ENCODE peak calls at places on chromosome 2, in nine cellular contexts. M is CD8-positive, alpha-beta T cell; F is breast epithelium; C is cardiac muscle cell; Z is neural crest cell; Q is AG09309; G is MCF 10A; D is astrocyte of the spinal cord; L is heart left ventricle. Y is an unnamed sample.

GRCh38 chr2:69159988-69160387 is 147.0 kb downstream of the ANTXR1 start:
- DNase-seq in M (no peak), F (no peak), C (no peak), Z (no peak), Q (no peak), G (peak; percentile 91), D (no peak), L (no peak), Y (no peak)

GRCh38 chr2:24914713-24915112 is 5.3 kb downstream of the ADCY3 start:
- DNase-seq in M (no peak), F (no peak), C (no peak), Z (no peak), Q (no peak), G (no peak), D (no peak), L (no peak), Y (no peak)

GRCh38 chr2:16142383-16143361 is 202.3 kb downstream of the MYCN start:
- DNase-seq in M (no peak), F (no peak), C (no peak), Z (no peak), Q (no peak), G (no peak), D (no peak), L (no peak), Y (no peak)

GRCh38 chr2:43149482-43150107 is 76.8 kb downstream of the ZFP36L2 start:
- DNase-seq in M (peak; percentile 51), F (no peak), C (no peak), Z (no peak), Q (no peak), G (no peak), D (no peak), L (no peak), Y (no peak)

GRCh38 chr2:207135340-207135739 is 30.4 kb downstream of the KLF7 start:
- DNase-seq in M (no peak), F (no peak), C (no peak), Z (no peak), Q (no peak), G (no peak), D (peak; percentile 53), L (no peak), Y (no peak)

GRCh38 chr2:239128706-239129105 is 272.1 kb downstream of the HDAC4 start:
- DNase-seq in M (no peak), F (no peak), C (no peak), Z (no peak), Q (no peak), G (no peak), D (no peak), L (no peak), Y (no peak)

GRCh38 chr2:170206246-170206645 is 28.3 kb downstream of the MYO3B start:
- DNase-seq in M (no peak), F (no peak), C (no peak), Z (no peak), Q (no peak), G (no peak), D (no peak), L (no peak), Y (no peak)

GRCh38 chr2:229980440-229981184 is 58.3 kb downstream of the FBXO36 start:
- DNase-seq in M (no peak), F (peak; percentile 20), C (peak; percentile 49), Z (no peak), Q (peak; percentile 27), G (peak; percentile 53), D (peak; percentile 81), L (peak; percentile 53), Y (no peak)

GRCh38 chr2:216680951-216681629 is 14.3 kb downstream of the IGFBP5 start:
- DNase-seq in M (no peak), F (no peak), C (no peak), Z (no peak), Q (no peak), G (no peak), D (no peak), L (no peak), Y (no peak)

GRCh38 chr2:158189526-158189925 is 87.8 kb downstream of the UPP2 start:
- DNase-seq in M (no peak), F (no peak), C (no peak), Z (no peak), Q (no peak), G (no peak), D (no peak), L (no peak), Y (no peak)

GRCh38 chr2:126507425-126507867 is 148.5 kb upstream of the GYPC start:
- DNase-seq in M (no peak), F (no peak), C (no peak), Z (peak; percentile 13), Q (no peak), G (no peak), D (no peak), L (no peak), Y (no peak)

GRCh38 chr2:118443596-118443995 is 355.3 kb downstream of the INSIG2 start:
- DNase-seq in M (no peak), F (no peak), C (no peak), Z (no peak), Q (peak; percentile 23), G (peak; percentile 80), D (peak; percentile 82), L (no peak), Y (no peak)

GRCh38 chr2:229206548-229206947 is 64.5 kb downstream of the PID1 start:
- DNase-seq in M (no peak), F (no peak), C (no peak), Z (no peak), Q (no peak), G (no peak), D (no peak), L (no peak), Y (no peak)

GRCh38 chr2:149261672-149262071 is 68.7 kb upstream of the LYPD6 start:
- DNase-seq in M (no peak), F (no peak), C (peak; percentile 8), Z (no peak), Q (no peak), G (no peak), D (no peak), L (no peak), Y (no peak)

GRCh38 chr2:149259136-149259535 is 71.3 kb upstream of the LYPD6 start:
- DNase-seq in M (no peak), F (no peak), C (no peak), Z (no peak), Q (no peak), G (no peak), D (no peak), L (no peak), Y (no peak)

DNA sequence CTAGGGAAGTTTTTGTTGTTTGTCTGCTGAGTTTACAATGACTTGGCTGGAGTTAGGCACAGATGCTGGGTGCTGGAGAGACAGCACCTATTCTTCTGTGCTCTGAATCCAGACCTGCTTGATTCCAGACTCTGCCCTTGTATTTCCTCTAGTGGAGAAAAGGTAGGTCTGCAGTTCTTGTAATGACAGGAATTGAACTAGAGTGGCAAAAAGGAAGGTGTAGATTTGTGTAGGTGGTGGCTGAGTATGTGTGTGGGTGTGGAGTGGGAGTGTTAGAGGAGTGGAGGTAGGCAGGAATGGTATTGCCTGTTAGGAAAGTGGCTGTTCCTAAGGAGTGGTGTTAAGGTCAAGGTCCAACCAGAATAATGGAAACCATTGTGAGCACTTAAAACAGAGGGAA is 71.9 kb upstream of the LYPD6 start:
- DNase-seq in M (no peak), F (no peak), C (no peak), Z (no peak), Q (no peak), G (peak; percentile 1), D (no peak), L (no peak), Y (no peak)
- TF ChIP-seq CTCF in M (no peak), F (no peak), C (no peak), Z (peak; percentile 26), Q (no peak), G (no peak), D (no peak), L (no peak), Y (no peak)

DNA sequence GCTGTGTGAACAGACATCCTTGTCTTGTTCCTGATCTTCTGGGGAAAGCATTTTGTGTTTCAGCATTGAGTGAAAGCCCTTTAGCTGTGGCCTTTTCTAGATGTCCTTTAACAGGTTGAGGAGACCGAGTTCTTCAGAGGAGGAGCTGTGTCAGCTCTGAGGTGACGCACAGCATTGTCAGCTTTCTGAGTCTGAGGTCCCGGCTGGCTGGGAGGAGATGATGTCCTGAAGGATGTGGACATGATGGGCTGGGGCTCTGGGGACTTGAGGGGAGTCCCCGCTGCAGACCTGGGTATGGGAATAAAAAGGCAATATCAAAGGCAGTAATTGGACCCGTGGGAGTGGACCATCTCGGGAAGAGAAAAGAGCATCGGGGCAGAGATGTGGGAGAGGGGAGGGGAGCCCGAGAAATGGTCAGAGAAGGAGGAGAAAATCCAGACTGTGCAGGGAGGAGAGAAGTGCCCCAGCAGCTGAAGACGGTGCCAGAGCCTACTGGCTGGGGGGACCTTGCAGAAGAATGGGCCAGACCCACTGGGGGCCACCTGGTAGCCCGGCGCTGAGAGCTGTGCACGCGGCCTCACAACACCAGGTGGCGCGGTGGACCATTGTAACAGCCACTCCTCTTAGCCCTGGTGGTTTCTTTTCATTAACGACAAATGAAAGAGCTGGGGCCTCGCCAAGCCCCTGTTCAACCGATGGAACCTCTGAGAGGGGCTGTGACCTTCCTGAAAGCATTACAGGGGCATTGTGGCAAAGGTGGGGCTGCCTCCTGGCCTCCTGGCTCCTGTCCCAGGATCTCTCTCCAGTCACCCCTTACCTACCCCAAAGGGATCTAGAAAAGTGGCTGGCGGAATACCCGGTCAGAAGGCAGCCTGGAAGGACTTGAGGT is 61.6 kb downstream of the ST3GAL5 start:
- DNase-seq in M (peak; percentile 79), F (peak; percentile 50), C (peak; percentile 80), Z (peak; percentile 79), Q (no peak), G (peak; percentile 74), D (peak; percentile 53), L (peak; percentile 66), Y (peak; percentile 77)
- TF ChIP-seq CTCF in M (peak; percentile 83), F (peak; percentile 80), C (peak; percentile 80), Z (peak; percentile 93), Q (peak; percentile 91), G (peak; percentile 90), D (peak; percentile 92), L (peak; percentile 93), Y (peak; percentile 32)

DNA sequence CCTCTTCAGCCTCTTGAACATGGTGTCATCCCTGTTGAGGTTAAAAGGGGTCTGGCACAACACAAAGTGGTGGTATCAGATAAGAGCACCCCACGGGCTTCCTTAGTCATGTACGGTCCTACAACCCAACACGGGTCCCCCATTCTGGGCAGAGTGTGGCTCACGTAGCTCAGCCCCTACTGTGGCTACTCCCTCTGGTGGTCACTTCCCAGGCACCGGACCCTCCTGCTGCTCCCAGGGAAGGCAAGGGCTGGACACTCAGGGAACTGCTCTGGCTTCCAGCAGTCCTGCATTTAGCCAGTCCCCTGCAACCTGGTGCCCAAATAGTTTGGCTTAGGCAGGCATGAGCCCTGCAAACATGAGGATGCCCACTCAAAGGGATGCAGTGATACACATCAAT is 58.6 kb downstream of the GALNT14 start:
- DNase-seq in M (no peak), F (no peak), C (peak; percentile 62), Z (peak; percentile 35), Q (no peak), G (no peak), D (no peak), L (no peak), Y (no peak)
- TF ChIP-seq CTCF in M (no peak), F (no peak), C (no peak), Z (peak; percentile 53), Q (no peak), G (no peak), D (peak; percentile 16), L (peak; percentile 15), Y (no peak)

DNA sequence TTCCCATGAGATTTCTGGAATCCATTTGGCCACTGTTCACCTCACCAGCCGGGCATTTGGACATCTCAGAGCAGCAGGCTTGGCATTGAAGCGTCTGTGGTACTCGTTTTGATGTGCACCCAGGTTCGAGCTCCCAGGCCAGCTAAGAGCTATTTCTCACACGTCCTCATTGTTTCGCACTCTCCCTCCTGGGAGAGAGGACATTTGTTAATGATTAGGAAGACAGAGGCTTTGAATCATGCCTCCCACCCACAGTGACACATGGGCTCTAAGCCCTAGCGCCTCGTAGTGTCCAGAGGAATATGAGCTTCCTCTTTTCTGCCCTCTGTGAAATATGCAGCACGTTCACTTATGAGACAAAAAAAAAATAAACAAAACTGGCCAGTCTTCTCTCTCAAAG is 361.8 kb downstream of the RND3 start:
- DNase-seq in M (no peak), F (no peak), C (no peak), Z (no peak), Q (peak; percentile 80), G (no peak), D (peak; percentile 81), L (no peak), Y (no peak)
- TF ChIP-seq CTCF in M (no peak), F (no peak), C (peak; percentile 22), Z (no peak), Q (peak; percentile 30), G (no peak), D (peak; percentile 25), L (no peak), Y (no peak)